ENCODE peak calls at places on chromosomes 7 and 10, in four cellular contexts. U is omental fat pad, S is WTC11, T is PC-3. L is an unnamed sample.

GRCh38 chr7:1927942-1928341 is 257.9 kb downstream of the ELFN1 start:
- DNase-seq in U (no peak), S (no peak), T (no peak), L (no peak)

GRCh38 chr7:108459922-108460551 is 3.8 kb upstream of the NRCAM start:
- DNase-seq in U (no peak), S (no peak), T (peak), L (peak)

GRCh38 chr7:100444311-100445278 is 8.3 kb upstream of the PPP1R35 start:
- DNase-seq in U (no peak), S (no peak), T (no peak), L (peak)

GRCh38 chr7:29287366-29287765 is 92.8 kb downstream of the CHN2 start:
- DNase-seq in U (no peak), S (no peak), T (peak), L (no peak)

GRCh38 chr7:1059200-1060091 is 15.1 kb downstream of the GPR146 start:
- DNase-seq in U (no peak), S (peak), T (no peak), L (peak)

GRCh38 chr10:89600041-89600440 is 45.0 kb downstream of the PANK1 start:
- DNase-seq in U (no peak), S (no peak), T (no peak), L (no peak)

GRCh38 chr10:17232276-17232987 is 4.4 kb downstream of the VIM start:
- DNase-seq in U (no peak), S (no peak), T (no peak), L (no peak)

GRCh38 chr7:93315896-93316295 is 83.7 kb downstream of the VPS50 start:
- DNase-seq in U (no peak), S (no peak), T (peak), L (no peak)

GRCh38 chr7:28126047-28127041 is 54.3 kb downstream of the JAZF1 start:
- DNase-seq in U (no peak), S (no peak), T (no peak), L (no peak)

GRCh38 chr7:7352845-7353244 is 170.5 kb downstream of the C1GALT1 start:
- DNase-seq in U (no peak), S (peak), T (peak), L (no peak)

GRCh38 chr7:142819530-142819929 is 35.3 kb upstream of the EPHB6 start:
- DNase-seq in U (no peak), S (no peak), T (no peak), L (no peak)

DNA sequence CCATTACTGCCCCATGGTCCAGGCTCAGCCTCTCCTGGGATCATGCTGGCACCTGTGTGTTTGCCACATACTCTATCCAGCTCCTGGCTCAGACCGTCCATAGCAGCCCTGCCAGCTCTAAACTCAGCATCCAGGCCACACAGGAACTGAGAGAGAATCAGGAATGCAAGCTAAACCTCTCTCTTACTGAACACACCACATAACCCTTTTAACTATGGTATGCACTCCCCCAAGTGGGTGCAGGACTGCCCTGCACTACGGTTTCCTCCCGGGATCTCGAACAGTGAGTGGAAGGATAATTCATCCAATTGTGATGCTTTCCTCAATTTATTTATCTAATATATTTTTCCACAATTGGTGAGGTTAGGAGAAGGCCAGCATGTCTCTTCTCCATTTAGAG is 17.1 kb upstream of the ZNF800 start:
- DNase-seq in U (no peak), S (no peak), T (no peak), L (no peak)
- TF ChIP-seq CTCF in U (no peak), S (no peak), T (no peak), L (no peak)

DNA sequence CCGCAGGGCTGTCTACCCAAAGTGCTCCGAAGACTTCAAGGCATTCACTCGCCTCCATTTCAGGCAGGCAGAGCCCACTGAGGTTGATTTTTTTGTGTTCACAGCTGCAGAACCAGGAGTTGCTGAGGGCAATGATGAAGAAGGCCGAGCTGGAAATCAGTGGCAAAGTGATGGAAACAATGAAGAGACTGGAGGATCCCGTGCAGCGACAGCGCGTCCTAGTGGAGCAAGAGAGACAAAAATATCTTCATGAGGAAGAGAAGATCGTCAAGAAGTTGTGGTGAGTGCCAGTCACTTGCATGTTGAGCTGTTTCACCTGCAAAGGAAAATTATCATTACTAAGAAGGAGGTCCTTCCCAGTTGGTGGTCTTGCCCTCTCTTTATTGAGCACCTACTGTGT is 210.5 kb downstream of the ARHGAP21 start:
- DNase-seq in U (no peak), S (peak), T (peak), L (peak)
- TF ChIP-seq CTCF in U (no peak), S (no peak), T (peak), L (no peak)

DNA sequence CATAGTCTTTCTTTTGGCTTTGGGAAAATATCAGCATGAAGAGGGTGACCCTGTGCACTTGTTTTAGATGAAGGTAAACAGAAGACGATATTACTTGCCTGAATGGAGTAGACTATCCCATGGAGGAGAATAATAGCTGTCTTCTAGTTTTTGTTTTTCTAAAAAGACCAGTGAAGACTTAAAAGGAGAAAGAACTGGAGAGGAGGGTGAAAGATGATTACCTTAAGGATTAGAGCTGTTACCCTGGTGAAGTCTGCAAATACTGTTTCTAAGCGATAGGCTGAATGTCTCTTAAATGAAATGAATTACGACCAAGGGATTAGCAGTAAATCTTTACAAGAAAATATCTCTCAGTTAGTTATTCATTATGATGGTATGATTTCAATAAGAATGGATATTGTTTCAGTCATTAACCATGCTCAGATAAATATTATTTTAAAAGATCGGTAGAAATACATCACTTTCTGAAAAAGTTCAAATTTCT is 255.6 kb upstream of the FERD3L start:
- DNase-seq in U (no peak), S (no peak), T (no peak), L (no peak)
- TF ChIP-seq CTCF in U (no peak), S (no peak), T (no peak), L (no peak)

GRCh38 chr10:96664563-96664962 is 55.8 kb downstream of the PIK3AP1 start:
- DNase-seq in U (no peak), S (no peak), T (no peak), L (no peak)

GRCh38 chr10:96665306-96665705 is 55.0 kb downstream of the PIK3AP1 start:
- DNase-seq in U (no peak), S (no peak), T (peak), L (no peak)

GRCh38 chr10:96663794-96664193 is 56.5 kb downstream of the PIK3AP1 start:
- DNase-seq in U (no peak), S (no peak), T (no peak), L (no peak)

GRCh38 chr10:96667401-96667800 is 52.9 kb downstream of the PIK3AP1 start:
- DNase-seq in U (no peak), S (no peak), T (no peak), L (no peak)

GRCh38 chr10:96666738-96667137 is 53.6 kb downstream of the PIK3AP1 start:
- DNase-seq in U (no peak), S (no peak), T (no peak), L (no peak)
- TF ChIP-seq CTCF in U (no peak), S (no peak), T (no peak), L (no peak)

GRCh38 chr7:20834656-20835055 is 48.0 kb upstream of the SP8 start:
- DNase-seq in U (no peak), S (no peak), T (peak), L (no peak)
- TF ChIP-seq CTCF in U (no peak), S (peak), T (peak), L (no peak)